ENCODE peak calls at places on chromosomes 11 and 22, in five cellular contexts. G is epithelial cell of esophagus, J is HFF-Myc, F is right atrium auricular region, T is AG04449. R is an unnamed sample.

GRCh38 chr22:40182231-40182835 is 4.6 kb downstream of the TNRC6B start:
- DNase-seq in G (peak), J (no peak), F (no peak), T (no peak), R (no peak)

GRCh38 chr11:85694385-85694980 is 8.5 kb upstream of the CCDC89 start:
- DNase-seq in G (peak), J (peak), F (no peak), T (no peak), R (peak)

GRCh38 chr22:47029244-47030001 is 267.0 kb downstream of the TBC1D22A start:
- DNase-seq in G (no peak), J (no peak), F (no peak), T (no peak), R (no peak)

GRCh38 chr11:67572747-67573419 is 10.7 kb upstream of the GSTP1 start:
- DNase-seq in G (peak), J (no peak), F (no peak), T (no peak), R (peak)

GRCh38 chr11:910044-910588 is 494 bp downstream of the CHID1 start:
- DNase-seq in G (no peak), J (no peak), F (no peak), T (no peak), R (no peak)

GRCh38 chr11:44617671-44618461 is 52.4 kb downstream of the CD82 start:
- DNase-seq in G (no peak), J (no peak), F (no peak), T (no peak), R (no peak)

GRCh38 chr11:100883860-100884259 is 196.8 kb downstream of the ARHGAP42 start:
- DNase-seq in G (no peak), J (no peak), F (no peak), T (no peak), R (no peak)

GRCh38 chr11:47886096-47886495 is 37.9 kb upstream of the NUP160 start:
- DNase-seq in G (peak), J (no peak), F (no peak), T (peak), R (peak)

GRCh38 chr22:37675930-37676571 is 615 bp downstream of the LGALS1 start:
- DNase-seq in G (peak), J (no peak), F (no peak), T (no peak), R (no peak)
- H3K4me3 ChIP-seq in G (peak), J (peak), F (peak), T (peak), R (peak)

DNA sequence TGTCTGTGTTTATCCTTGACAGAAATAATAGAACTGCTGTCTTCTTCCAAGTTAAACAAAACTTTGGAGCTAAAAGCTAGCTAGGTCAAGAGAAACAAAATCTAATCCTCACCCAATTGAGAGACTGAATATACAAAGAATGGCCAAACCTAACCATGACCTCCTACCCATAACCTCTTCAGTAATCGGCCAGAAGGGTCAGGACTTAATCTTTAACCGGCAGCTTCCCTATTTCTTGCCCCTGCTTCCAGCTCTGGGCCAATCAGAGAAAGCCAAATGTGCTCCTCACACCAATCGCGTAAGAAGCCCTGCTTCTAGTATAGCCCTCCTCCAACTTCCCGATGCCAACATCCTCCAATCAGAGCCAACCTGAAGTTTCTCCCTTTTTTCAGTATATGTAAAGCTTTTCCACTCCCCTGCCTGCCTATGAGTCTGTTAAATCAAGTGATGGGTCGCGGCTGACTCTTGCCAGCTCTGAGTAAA is 1.7 kb upstream of the DDX6 start:
- DNase-seq in G (peak), J (peak), F (peak), T (peak), R (peak)
- H3K4me3 ChIP-seq in G (peak), J (peak), F (peak), T (peak), R (peak)

DNA sequence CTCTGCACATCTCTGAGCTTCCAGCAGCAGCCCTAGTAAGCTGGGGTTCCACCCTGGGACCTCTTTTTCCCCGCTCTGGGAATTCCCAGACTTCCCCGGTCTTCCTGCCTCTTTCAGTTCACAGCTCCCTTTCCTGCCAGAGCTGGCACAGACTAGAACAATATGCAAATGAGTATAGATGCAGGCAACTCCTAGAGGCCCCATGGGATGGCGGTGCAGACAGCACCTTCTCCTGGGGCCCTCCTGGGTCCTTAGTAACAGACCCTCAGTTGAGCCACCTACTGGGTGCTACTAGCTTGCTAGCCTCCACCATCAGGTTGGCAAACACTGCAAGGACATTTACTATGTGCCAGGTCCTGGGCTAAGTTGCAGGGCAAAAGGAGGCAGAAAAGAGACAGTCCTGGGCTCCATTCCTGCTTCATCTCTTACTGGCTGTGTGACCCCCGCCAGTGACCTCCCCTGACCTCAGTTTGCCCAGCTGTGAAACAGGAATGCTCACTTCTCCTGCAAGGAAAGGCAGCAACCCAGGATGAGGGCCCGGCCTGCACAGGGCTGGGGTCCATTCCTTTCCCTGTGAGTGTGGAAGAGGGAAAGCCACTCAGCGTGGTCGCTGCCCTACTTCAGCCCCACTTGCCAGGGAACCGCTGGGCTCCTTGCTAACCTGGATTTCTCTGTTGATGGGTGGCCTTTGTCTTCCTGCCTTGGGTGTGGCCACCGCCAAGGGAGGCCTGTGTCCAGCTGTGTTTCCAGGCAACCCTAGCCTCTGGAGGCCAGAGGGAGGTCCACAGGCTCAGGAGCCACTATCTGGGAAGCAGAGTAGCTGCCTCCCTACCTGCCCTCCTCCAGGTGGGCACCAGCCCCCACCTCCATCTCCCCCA is 7.3 kb downstream of the RELT start:
- DNase-seq in G (peak), J (no peak), F (no peak), T (no peak), R (no peak)
- H3K4me3 ChIP-seq in G (no peak), J (no peak), F (no peak), T (no peak), R (no peak)

GRCh38 chr22:23774114-23774921 is 1.7 kb downstream of the MMP11 start:
- DNase-seq in G (no peak), J (no peak), F (no peak), T (no peak), R (no peak)

GRCh38 chr22:23774922-23775436 is 2.3 kb downstream of the MMP11 start:
- DNase-seq in G (no peak), J (no peak), F (no peak), T (no peak), R (peak)

GRCh38 chr22:23775779-23776375 is 3.2 kb downstream of the MMP11 start:
- DNase-seq in G (no peak), J (no peak), F (no peak), T (no peak), R (no peak)

GRCh38 chr22:23772315-23773246 is at the start of gene MMP11:
- DNase-seq in G (peak), J (no peak), F (no peak), T (no peak), R (no peak)

GRCh38 chr22:23773247-23774113 is 831 bp downstream of the MMP11 start:
- DNase-seq in G (no peak), J (no peak), F (no peak), T (no peak), R (no peak)
- H3K4me3 ChIP-seq in G (peak), J (peak), F (peak), T (peak), R (peak)

GRCh38 chr11:61011239-61011870 is 39.9 kb downstream of the CD6 start:
- DNase-seq in G (no peak), J (no peak), F (no peak), T (no peak), R (no peak)
- H3K4me3 ChIP-seq in G (no peak), J (no peak), F (no peak), T (no peak), R (no peak)

GRCh38 chr11:95715777-95716241 is 73.8 kb downstream of the FAM76B start:
- DNase-seq in G (peak), J (no peak), F (no peak), T (no peak), R (no peak)
- H3K4me3 ChIP-seq in G (no peak), J (no peak), F (no peak), T (no peak), R (no peak)

R was measured in fibroblast of villous mesenchyme.